ENCODE peak calls at places on chromosomes 13 and 19, in four cellular contexts. R is GM12878, E is Karpas-422, D is DND-41. N is an unnamed sample. For H3K79me2, the result is how much of the 10 kb centered on the place peaks cover.

GRCh38 chr19:27833031-27833430 is 1379.9 kb downstream of the UQCRFS1 start:
- DNase-seq in R (no peak), E (no peak), D (no peak), N (no peak)

GRCh38 chr13:25652764-25653163 is 281.0 kb downstream of the ATP8A2 start:
- DNase-seq in R (no peak), E (no peak), D (no peak), N (peak)

GRCh38 chr19:35295792-35296462 is 4.0 kb downstream of the MAG start:
- DNase-seq in R (no peak), E (peak), D (no peak), N (peak)

GRCh38 chr13:111480976-111481375 is 160.5 kb downstream of the TEX29 start:
- DNase-seq in R (no peak), E (no peak), D (no peak), N (no peak)

GRCh38 chr13:30363725-30364124 is 56.4 kb upstream of the KATNAL1 start:
- DNase-seq in R (no peak), E (no peak), D (no peak), N (no peak)

GRCh38 chr19:2978467-2978767 is 1.1 kb downstream of the TLE6 start:
- DNase-seq in R (no peak), E (no peak), D (no peak), N (no peak)

GRCh38 chr19:33444238-33444992 is 70.9 kb downstream of the CEBPG start:
- DNase-seq in R (no peak), E (no peak), D (no peak), N (no peak)

GRCh38 chr13:25901460-25902376 is 150.1 kb downstream of the SHISA2 start:
- DNase-seq in R (peak), E (no peak), D (peak), N (no peak)

GRCh38 chr19:35903550-35904179 is 1.3 kb downstream of the HCST start:
- DNase-seq in R (peak), E (peak), D (peak), N (peak)

GRCh38 chr13:103430368-103430767 is 364.2 kb upstream of the SLC10A2 start:
- DNase-seq in R (no peak), E (no peak), D (no peak), N (no peak)

GRCh38 chr19:6278740-6279619 is 795 bp downstream of the MLLT1 start:
- DNase-seq in R (no peak), E (peak), D (peak), N (no peak)

GRCh38 chr13:46180393-46180792 is 1.6 kb downstream of the LCP1 start:
- DNase-seq in R (no peak), E (peak), D (no peak), N (no peak)

GRCh38 chr13:109998808-109999528 is 212.6 kb upstream of the IRS2 start:
- DNase-seq in R (no peak), E (no peak), D (no peak), N (no peak)

GRCh38 chr13:101917833-101918755 is 465.6 kb downstream of the ITGBL1 start:
- DNase-seq in R (no peak), E (no peak), D (no peak), N (peak)

GRCh38 chr13:33487575-33488243 is 202.2 kb upstream of the STARD13 start:
- DNase-seq in R (peak), E (peak), D (no peak), N (peak)

GRCh38 chr13:99626461-99627082 is 125.3 kb downstream of the TM9SF2 start:
- DNase-seq in R (no peak), E (no peak), D (no peak), N (no peak)

GRCh38 chr19:56141416-56141992 is 417 bp downstream of the ZNF444 start:
- DNase-seq in R (no peak), E (peak), D (peak), N (peak)

GRCh38 chr13:91193358-91193757 is 154.1 kb upstream of the MIR17HG start:
- DNase-seq in R (no peak), E (no peak), D (no peak), N (no peak)

GRCh38 chr19:45863840-45864628 is at the start of gene FOXA3:
- DNase-seq in R (no peak), E (peak), D (no peak), N (peak)

GRCh38 chr19:45863335-45863839 is 440 bp upstream of the SYMPK start:
- DNase-seq in R (no peak), E (no peak), D (no peak), N (no peak)

GRCh38 chr19:45862564-45863334 is at the start of gene SYMPK:
- DNase-seq in R (peak), E (peak), D (peak), N (peak)

GRCh38 chr19:45865269-45865948 is 1.3 kb downstream of the FOXA3 start:
- DNase-seq in R (no peak), E (no peak), D (no peak), N (no peak)

GRCh38 chr19:45864629-45865082 is 530 bp downstream of the FOXA3 start:
- DNase-seq in R (no peak), E (no peak), D (no peak), N (no peak)
- H2AFZ ChIP-seq in R (no peak), E (no peak), D (no peak), N (peak)

DNA sequence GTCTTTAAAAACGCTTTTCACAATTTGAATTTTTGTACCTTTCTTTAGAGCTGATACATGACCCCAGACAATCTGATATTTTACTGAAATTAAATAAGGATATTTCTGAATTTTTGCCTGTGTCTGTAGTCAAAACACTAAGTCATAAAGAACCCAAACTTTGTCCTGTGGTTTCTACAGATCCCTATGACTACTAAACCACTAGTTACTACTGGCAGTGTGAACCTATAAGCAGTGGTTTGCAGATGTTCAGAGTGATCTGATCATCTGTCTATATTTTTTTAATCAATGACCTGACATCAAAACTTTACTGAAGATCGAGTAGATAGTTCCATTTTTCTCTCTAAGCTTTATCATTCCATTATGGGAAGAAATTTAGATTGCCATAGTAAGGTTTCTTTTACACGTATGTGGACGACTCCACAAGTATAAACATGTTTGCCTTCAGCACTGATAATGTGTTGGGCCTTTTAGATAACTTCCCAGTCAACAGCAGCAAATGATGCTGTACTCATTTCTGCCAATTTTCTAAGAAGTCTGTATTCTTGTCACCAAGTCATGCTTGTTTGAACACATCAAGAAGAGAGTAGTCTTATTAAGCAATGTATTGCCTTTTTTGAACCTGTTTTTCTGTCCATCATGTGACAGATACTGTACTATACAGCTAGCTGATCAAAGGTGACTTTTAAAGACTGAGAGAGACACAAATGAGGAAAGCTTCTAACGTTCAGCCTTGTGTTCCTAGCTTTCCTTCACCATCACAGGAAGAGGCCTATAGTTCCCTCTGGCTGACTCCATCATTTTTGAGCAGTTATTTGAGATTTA is 21.9 kb downstream of the POLR1D start:
- DNase-seq in R (no peak), E (no peak), D (no peak), N (no peak)
- H3K79me2 ChIP-seq in R (under half), E (half or more), D (half or more), N (under half)

DNA sequence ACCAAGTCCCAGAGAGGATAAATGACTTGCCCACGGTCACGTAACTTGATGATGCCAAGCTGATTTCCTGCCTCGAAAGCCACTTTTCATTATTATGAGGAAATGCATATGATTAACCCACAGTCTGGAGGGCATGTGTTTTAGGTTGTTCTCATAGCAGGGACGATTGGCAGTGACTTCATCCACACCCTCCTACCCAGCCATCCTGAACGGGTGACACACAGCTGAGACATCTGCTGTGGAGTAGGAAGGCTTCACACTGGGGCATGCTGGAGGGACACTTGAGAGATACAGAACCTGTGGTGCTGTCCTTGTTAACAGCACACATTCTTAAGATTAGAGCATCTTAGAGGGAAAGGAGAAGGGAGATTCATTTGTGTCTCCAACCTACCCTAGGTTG is 65.4 kb upstream of the WDFY2 start:
- DNase-seq in R (no peak), E (no peak), D (no peak), N (no peak)
- H2AFZ ChIP-seq in R (no peak), E (no peak), D (no peak), N (no peak)

GRCh38 chr19:1644070-1644469 is 8.3 kb downstream of the TCF3 start:
- DNase-seq in R (no peak), E (no peak), D (no peak), N (no peak)
- H3K79me2 ChIP-seq in R (under half), E (half or more), D (half or more), N (half or more)

DNA sequence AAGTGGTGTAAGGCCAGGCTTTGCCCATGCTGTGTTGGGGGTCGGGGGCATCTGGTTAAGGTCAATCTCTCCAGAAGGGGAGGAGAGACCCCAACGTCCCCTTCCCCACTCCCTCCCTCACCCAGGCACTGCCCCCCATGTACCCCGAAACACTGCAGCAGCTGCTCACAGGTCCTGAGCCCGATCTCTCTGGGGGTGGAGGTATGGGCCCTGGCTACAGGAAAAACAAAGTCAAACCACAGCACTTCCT is 10.2 kb downstream of the CAPN12 start:
- DNase-seq in R (no peak), E (no peak), D (no peak), N (no peak)
- H2AFZ ChIP-seq in R (peak), E (no peak), D (no peak), N (no peak)